ENCODE peak calls at places on chromosomes 13 and 19, in four cellular contexts. C, D, Q and W are unnamed samples.

GRCh38 chr19:34733266-34733825 is 697 bp upstream of the ZNF181 start:
- DNase-seq in C (no peak), D (no peak), Q (no peak), W (no peak)

GRCh38 chr19:23699521-23699860 is 12.5 kb upstream of the ZNF675 start:
- DNase-seq in C (no peak), D (no peak), Q (peak), W (no peak)

GRCh38 chr13:31461923-31462322 is 262.1 kb downstream of the B3GLCT start:
- DNase-seq in C (no peak), D (no peak), Q (no peak), W (no peak)

GRCh38 chr19:29337029-29337428 is 124.1 kb upstream of the UQCRFS1 start:
- DNase-seq in C (no peak), D (no peak), Q (no peak), W (no peak)

GRCh38 chr13:25961294-25961693 is 90.5 kb downstream of the SHISA2 start:
- DNase-seq in C (no peak), D (no peak), Q (no peak), W (no peak)

GRCh38 chr13:87884874-87885273 is 213.7 kb downstream of the SLITRK5 start:
- DNase-seq in C (no peak), D (peak), Q (peak), W (no peak)

GRCh38 chr13:83881917-83882625 is at the start of gene SLITRK1:
- DNase-seq in C (no peak), D (peak), Q (peak), W (no peak)

GRCh38 chr19:49637865-49638350 is 2.0 kb downstream of the RRAS start:
- DNase-seq in C (peak), D (peak), Q (peak), W (no peak)

GRCh38 chr19:30864460-30865215 is 484.6 kb downstream of the TSHZ3 start:
- DNase-seq in C (no peak), D (no peak), Q (no peak), W (no peak)

GRCh38 chr19:13823256-13823655 is 28.0 kb downstream of the ZSWIM4 start:
- DNase-seq in C (no peak), D (no peak), Q (no peak), W (no peak)

GRCh38 chr19:29525901-29526729 is at the start of gene VSTM2B:
- DNase-seq in C (no peak), D (no peak), Q (no peak), W (no peak)

GRCh38 chr19:6066661-6067646 is 43.3 kb downstream of the RFX2 start:
- DNase-seq in C (peak), D (peak), Q (peak), W (no peak)

GRCh38 chr19:52943884-52944643 is 18.6 kb downstream of the ZNF816 start:
- DNase-seq in C (no peak), D (no peak), Q (no peak), W (no peak)

GRCh38 chr19:6767357-6768235 is at the start of gene SH2D3A:
- DNase-seq in C (no peak), D (peak), Q (peak), W (peak)

GRCh38 chr19:40605201-40605971 is 4.2 kb downstream of the LTBP4 start:
- DNase-seq in C (peak), D (peak), Q (peak), W (peak)

GRCh38 chr19:19550454-19550842 is 12.4 kb downstream of the CILP2 start:
- DNase-seq in C (no peak), D (peak), Q (peak), W (no peak)

GRCh38 chr19:13611596-13611995 is 105.3 kb upstream of the CACNA1A start:
- DNase-seq in C (no peak), D (no peak), Q (no peak), W (no peak)

GRCh38 chr19:17418710-17419109 is 1.1 kb upstream of the MVB12A start:
- DNase-seq in C (no peak), D (no peak), Q (no peak), W (no peak)

GRCh38 chr13:35549481-35549880 is 73.0 kb upstream of the MAB21L1 start:
- DNase-seq in C (peak), D (peak), Q (peak), W (peak)

GRCh38 chr13:27657724-27658123 is 36.0 kb downstream of the POLR1D start:
- DNase-seq in C (no peak), D (no peak), Q (no peak), W (no peak)

GRCh38 chr13:27641711-27642502 is 20.2 kb downstream of the POLR1D start:
- DNase-seq in C (no peak), D (no peak), Q (no peak), W (no peak)

GRCh38 chr13:105202384-105202783 is 1333.1 kb downstream of the EFNB2 start:
- DNase-seq in C (no peak), D (peak), Q (no peak), W (no peak)

GRCh38 chr13:107867701-107868661 is 347.4 kb downstream of the LIG4 start:
- DNase-seq in C (peak), D (peak), Q (peak), W (no peak)

GRCh38 chr13:54185101-54185500 is 1156.5 kb downstream of the OLFM4 start:
- DNase-seq in C (no peak), D (no peak), Q (no peak), W (no peak)

GRCh38 chr19:45152504-45153338 is 8.1 kb downstream of the NKPD1 start:
- DNase-seq in C (no peak), D (peak), Q (peak), W (peak)

GRCh38 chr13:113742000-113742441 is 17.0 kb upstream of the TMEM255B start:
- DNase-seq in C (no peak), D (peak), Q (peak), W (no peak)

GRCh38 chr13:76983676-76984075 is 8.2 kb upstream of the CLN5 start:
- DNase-seq in C (no peak), D (no peak), Q (no peak), W (no peak)